ENCODE peak calls at places on chromosomes 16 and 17, in eight cellular contexts. V is B cell, K is T-cell, W is SK-N-DZ, I is progenitor cell of endocrine pancreas, C is HuH-7, F is NCI-H2171, T is ELF-1. Y is an unnamed sample.

GRCh38 chr17:68695659-68696058 is 94.5 kb upstream of the FAM20A start:
- DNase-seq in V (no peak), K (no peak), W (no peak), I (no peak), C (no peak), F (no peak), T (no peak), Y (no peak)

GRCh38 chr17:68020451-68020779 is 15.1 kb upstream of the KPNA2 start:
- DNase-seq in V (no peak), K (no peak), W (no peak), I (no peak), C (peak), F (no peak), T (no peak), Y (peak)

GRCh38 chr17:76204277-76204676 is 36.0 kb downstream of the RNF157 start:
- DNase-seq in V (no peak), K (no peak), W (no peak), I (no peak), C (no peak), F (no peak), T (peak), Y (no peak)

GRCh38 chr17:83113381-83113780 is 34.0 kb downstream of the METRNL start:
- DNase-seq in V (no peak), K (no peak), W (no peak), I (no peak), C (no peak), F (no peak), T (no peak), Y (no peak)

GRCh38 chr17:63452091-63452978 is 6.2 kb upstream of the CYB561 start:
- DNase-seq in V (no peak), K (no peak), W (no peak), I (no peak), C (no peak), F (no peak), T (no peak), Y (no peak)

GRCh38 chr16:75462804-75463203 is 1.7 kb downstream of the TMEM170A start:
- DNase-seq in V (peak), K (no peak), W (no peak), I (no peak), C (no peak), F (no peak), T (no peak), Y (no peak)

GRCh38 chr16:67986949-67987348 is 6.7 kb upstream of the DPEP3 start:
- DNase-seq in V (no peak), K (no peak), W (no peak), I (no peak), C (no peak), F (no peak), T (no peak), Y (no peak)

GRCh38 chr17:1491406-1492248 is 859 bp downstream of the MYO1C start:
- DNase-seq in V (peak), K (peak), W (no peak), I (no peak), C (peak), F (peak), T (no peak), Y (no peak)

GRCh38 chr16:19223235-19223847 is 55.3 kb downstream of the SYT17 start:
- DNase-seq in V (peak), K (no peak), W (no peak), I (no peak), C (peak), F (no peak), T (peak), Y (no peak)

GRCh38 chr17:2406903-2407790 is 6.3 kb upstream of the MNT start:
- DNase-seq in V (no peak), K (no peak), W (no peak), I (no peak), C (no peak), F (no peak), T (peak), Y (no peak)

GRCh38 chr17:61250335-61250890 is 149.2 kb upstream of the TBX2 start:
- DNase-seq in V (no peak), K (no peak), W (peak), I (no peak), C (no peak), F (no peak), T (no peak), Y (no peak)

GRCh38 chr16:69321080-69321479 is 9.3 kb downstream of the PDF start:
- DNase-seq in V (no peak), K (no peak), W (no peak), I (no peak), C (no peak), F (no peak), T (no peak), Y (no peak)

GRCh38 chr17:2691069-2691871 is 20.3 kb downstream of the CLUH start:
- DNase-seq in V (peak), K (no peak), W (no peak), I (no peak), C (no peak), F (no peak), T (no peak), Y (no peak)

GRCh38 chr16:67112591-67113399 is 3.1 kb downstream of the PHAF1 start:
- DNase-seq in V (no peak), K (no peak), W (no peak), I (no peak), C (no peak), F (no peak), T (peak), Y (no peak)

GRCh38 chr17:9456265-9456664 is 119.4 kb downstream of the STX8 start:
- DNase-seq in V (no peak), K (no peak), W (no peak), I (no peak), C (peak), F (no peak), T (no peak), Y (no peak)

GRCh38 chr16:11356573-11357331 is 11.5 kb downstream of the RMI2 start:
- DNase-seq in V (peak), K (peak), W (peak), I (peak), C (peak), F (no peak), T (peak), Y (peak)

GRCh38 chr16:87297918-87298631 is 19.1 kb downstream of the C16orf95 start:
- DNase-seq in V (peak), K (peak), W (peak), I (peak), C (peak), F (no peak), T (peak), Y (no peak)

GRCh38 chr17:14304222-14304844 is 3.5 kb downstream of the HS3ST3B1 start:
- DNase-seq in V (no peak), K (no peak), W (no peak), I (no peak), C (no peak), F (no peak), T (no peak), Y (no peak)

GRCh38 chr16:84423416-84423837 is 55.1 kb downstream of the ATP2C2 start:
- DNase-seq in V (peak), K (no peak), W (peak), I (no peak), C (peak), F (peak), T (peak), Y (peak)

GRCh38 chr16:88658714-88659113 is 4.2 kb downstream of the MVD start:
- DNase-seq in V (no peak), K (no peak), W (no peak), I (no peak), C (no peak), F (no peak), T (no peak), Y (no peak)

GRCh38 chr17:43416998-43417891 is 18.5 kb downstream of the ARL4D start:
- DNase-seq in V (no peak), K (no peak), W (no peak), I (no peak), C (no peak), F (no peak), T (no peak), Y (peak)

GRCh38 chr16:88739139-88739974 is 33.1 kb downstream of the CTU2 start:
- DNase-seq in V (no peak), K (no peak), W (no peak), I (no peak), C (no peak), F (no peak), T (no peak), Y (no peak)

GRCh38 chr17:34567665-34568064 is 11.7 kb upstream of the TMEM132E start:
- DNase-seq in V (no peak), K (no peak), W (peak), I (no peak), C (no peak), F (no peak), T (peak), Y (no peak)

GRCh38 chr16:85626191-85626951 is 13.2 kb downstream of the GSE1 start:
- DNase-seq in V (no peak), K (no peak), W (peak), I (no peak), C (no peak), F (peak), T (peak), Y (peak)

GRCh38 chr17:9170822-9171221 is 149.5 kb downstream of the NTN1 start:
- DNase-seq in V (no peak), K (no peak), W (no peak), I (no peak), C (no peak), F (no peak), T (no peak), Y (no peak)

GRCh38 chr17:57946798-57947358 is 8.3 kb downstream of the CUEDC1 start:
- DNase-seq in V (peak), K (peak), W (no peak), I (no peak), C (peak), F (no peak), T (no peak), Y (no peak)

GRCh38 chr16:85169333-85170065 is 57.2 kb upstream of the CIBAR2 start:
- DNase-seq in V (no peak), K (no peak), W (no peak), I (no peak), C (peak), F (no peak), T (peak), Y (no peak)

GRCh38 chr16:53111078-53111776 is 56.4 kb downstream of the CHD9 start:
- DNase-seq in V (no peak), K (no peak), W (no peak), I (no peak), C (no peak), F (no peak), T (no peak), Y (no peak)

GRCh38 chr17:21019976-21020575 is 22.7 kb downstream of the USP22 start:
- DNase-seq in V (peak), K (peak), W (no peak), I (no peak), C (no peak), F (peak), T (peak), Y (peak)

GRCh38 chr16:559411-560207 is 585 bp upstream of the PRR35 start:
- DNase-seq in V (no peak), K (no peak), W (no peak), I (no peak), C (no peak), F (no peak), T (no peak), Y (no peak)

GRCh38 chr16:73196670-73197069 is 148.7 kb upstream of the ZFHX3 start:
- DNase-seq in V (peak), K (peak), W (peak), I (no peak), C (peak), F (no peak), T (peak), Y (peak)

GRCh38 chr17:75125984-75126383 is 5.6 kb downstream of the NT5C start:
- DNase-seq in V (no peak), K (no peak), W (no peak), I (no peak), C (no peak), F (no peak), T (no peak), Y (no peak)

GRCh38 chr17:35084987-35085386 is 21.5 kb upstream of the RFFL start:
- DNase-seq in V (no peak), K (no peak), W (no peak), I (no peak), C (no peak), F (no peak), T (no peak), Y (no peak)

GRCh38 chr17:45818041-45818440 is 26.6 kb upstream of the SPPL2C start:
- DNase-seq in V (no peak), K (no peak), W (no peak), I (no peak), C (no peak), F (no peak), T (no peak), Y (no peak)

GRCh38 chr17:50508573-50509460 is 578 bp downstream of the MYCBPAP start:
- DNase-seq in V (no peak), K (no peak), W (no peak), I (no peak), C (no peak), F (no peak), T (no peak), Y (no peak)